ENCODE peak calls at places on chromosomes 3 and 15, in four cellular contexts. O is GM12878, T is HepG2, P is SK-N-SH. F is an unnamed sample.

GRCh38 chr3:12253521-12253920 is 35.3 kb upstream of the PPARG start:
- DNase-seq in O (no peak), T (no peak), P (no peak), F (no peak)

GRCh38 chr3:155956508-155957411 is 86.3 kb downstream of the GMPS start:
- DNase-seq in O (no peak), T (no peak), P (no peak), F (no peak)

GRCh38 chr3:107676469-107677309 is 153.9 kb downstream of the BBX start:
- DNase-seq in O (no peak), T (peak; percentile 31), P (peak; percentile 29), F (no peak)

GRCh38 chr3:173617490-173617889 is 219.9 kb downstream of the NLGN1 start:
- DNase-seq in T (no peak), P (peak; percentile 4), O (no peak), F (no peak)

GRCh38 chr3:122947086-122947611 is 80.4 kb downstream of the SEMA5B start:
- DNase-seq in T (no peak), O (no peak), P (no peak), F (no peak)

GRCh38 chr3:14452676-14453367 is 50.4 kb downstream of the SLC6A6 start:
- DNase-seq in T (no peak), O (no peak), P (no peak), F (no peak)

GRCh38 chr3:156553705-156554356 is 1.1 kb downstream of the SSR3 start:
- DNase-seq in P (peak; percentile 13), O (no peak), T (peak; percentile 60), F (no peak)

GRCh38 chr15:99451484-99451883 is 114.3 kb upstream of the MEF2A start:
- DNase-seq in P (no peak), T (no peak), O (no peak), F (no peak)

GRCh38 chr3:10108091-10108490 is at the start of gene FANCD2OS:
- DNase-seq in O (no peak), P (no peak), T (no peak), F (no peak)

GRCh38 chr3:46626039-46626438 is 13.7 kb downstream of the FAM240A start:
- DNase-seq in O (no peak), T (no peak), P (no peak), F (no peak)
- TF ChIP-seq ZBTB33 in O (no peak), T (no peak), P (no peak), F (no peak)

DNA sequence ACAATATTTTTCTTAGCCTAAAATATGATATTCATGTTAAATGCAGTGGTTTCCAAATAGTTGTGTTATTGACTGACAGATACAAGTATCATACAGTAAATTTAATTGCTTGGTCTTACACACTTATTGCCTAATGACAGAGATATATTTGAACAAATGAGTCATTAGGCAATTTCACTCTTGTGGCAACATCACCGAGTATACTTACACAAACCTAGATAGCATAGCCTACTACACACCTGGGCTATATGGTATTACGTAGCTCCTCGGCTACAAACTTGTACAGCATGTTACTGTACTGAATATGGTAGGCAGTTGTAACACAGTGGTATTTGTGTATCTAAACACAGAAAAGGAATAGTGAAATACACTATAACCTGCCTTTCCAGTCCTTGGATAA is 50.3 kb downstream of the SERPINI1 start:
- DNase-seq in P (no peak), O (no peak), T (no peak), F (no peak)
- TF ChIP-seq ZBTB33 in P (no peak), O (no peak), T (no peak), F (no peak)

GRCh38 chr3:98182196-98182595 is 15.7 kb downstream of the OR5H15 start:
- DNase-seq in O (no peak), P (no peak), T (no peak), F (no peak)

GRCh38 chr3:98180311-98180710 is 13.8 kb downstream of the OR5H15 start:
- DNase-seq in T (no peak), P (no peak), O (no peak), F (no peak)

GRCh38 chr3:98188553-98188952 is 22.1 kb downstream of the OR5H15 start:
- DNase-seq in O (peak; percentile 53), T (peak; percentile 16), P (peak; percentile 0), F (peak; percentile 1)

GRCh38 chr3:98185180-98185579 is 18.7 kb downstream of the OR5H15 start:
- DNase-seq in O (no peak), P (no peak), T (no peak), F (peak; percentile 0)
- TF ChIP-seq ZBTB33 in O (no peak), P (no peak), T (no peak), F (no peak)

DNA sequence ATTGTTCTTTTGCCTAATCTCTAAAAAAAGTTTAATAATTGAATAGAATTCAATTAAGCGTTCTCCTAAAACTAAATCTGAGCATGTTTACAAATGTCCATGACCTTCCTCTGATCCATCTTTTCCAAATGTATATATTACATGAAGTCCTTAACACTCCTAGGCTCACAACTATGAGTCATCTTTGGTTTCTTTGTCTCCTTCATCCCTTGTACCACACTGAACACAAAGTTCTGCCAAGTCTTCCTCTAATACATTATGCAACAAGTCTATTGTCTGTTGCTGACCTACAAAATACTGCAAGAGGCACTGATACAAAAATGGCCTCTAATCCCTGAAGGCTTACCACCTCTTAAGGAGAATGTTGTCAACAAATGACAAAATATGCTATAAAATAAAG is 550.2 kb downstream of the PYDC2 start:
- DNase-seq in O (no peak), P (no peak), T (no peak), F (no peak)
- TF ChIP-seq ZBTB33 in O (no peak), P (no peak), T (no peak), F (no peak)

DNA sequence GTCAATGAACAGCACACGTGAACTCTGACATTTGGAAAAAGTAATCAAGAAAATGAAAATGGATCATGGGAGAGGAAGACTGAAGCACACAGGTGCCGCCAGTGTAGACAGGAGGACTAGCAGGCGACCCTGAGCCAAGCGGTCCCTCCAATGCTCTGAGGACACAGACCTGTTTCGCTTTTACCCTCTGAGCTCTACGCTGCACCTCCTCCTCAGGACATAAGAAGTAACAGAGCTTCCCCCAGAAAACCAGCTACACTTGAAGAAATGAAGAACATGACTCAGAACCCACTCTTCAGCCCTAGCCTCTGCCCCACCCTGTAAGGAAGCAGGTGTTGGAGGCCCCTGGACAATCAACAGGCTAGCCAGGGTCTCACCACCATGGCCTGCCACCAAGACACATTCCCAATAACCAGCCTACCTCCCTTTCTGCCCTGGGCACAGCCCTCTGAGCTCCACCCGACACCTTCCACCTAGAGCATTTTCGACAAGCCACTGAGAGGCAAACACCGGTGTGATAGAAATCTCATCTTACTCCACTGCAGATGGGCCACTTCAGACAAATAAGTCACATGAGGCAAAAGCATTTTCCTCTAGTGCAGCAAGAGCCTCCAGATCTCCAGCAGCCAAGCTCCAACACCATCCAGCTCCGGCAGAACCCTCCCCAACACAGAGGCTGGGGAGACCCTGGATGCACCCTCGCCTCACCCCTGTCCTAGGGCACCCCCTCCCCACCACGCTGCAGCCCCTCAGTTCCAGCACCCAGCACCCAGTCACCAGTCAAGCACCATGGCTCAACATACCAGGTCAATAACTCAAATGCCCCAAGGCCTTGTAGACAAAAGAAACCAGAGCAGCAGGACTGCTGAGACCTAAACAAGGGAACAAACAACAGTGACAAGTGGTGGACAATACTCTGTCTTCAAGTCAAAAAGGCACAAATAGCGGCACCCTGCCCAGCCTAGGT is 11.4 kb downstream of the FAM174B start:
- DNase-seq in T (no peak), O (no peak), P (no peak), F (no peak)
- TF ChIP-seq ZBTB33 in T (no peak), O (no peak), P (no peak), F (no peak)

DNA sequence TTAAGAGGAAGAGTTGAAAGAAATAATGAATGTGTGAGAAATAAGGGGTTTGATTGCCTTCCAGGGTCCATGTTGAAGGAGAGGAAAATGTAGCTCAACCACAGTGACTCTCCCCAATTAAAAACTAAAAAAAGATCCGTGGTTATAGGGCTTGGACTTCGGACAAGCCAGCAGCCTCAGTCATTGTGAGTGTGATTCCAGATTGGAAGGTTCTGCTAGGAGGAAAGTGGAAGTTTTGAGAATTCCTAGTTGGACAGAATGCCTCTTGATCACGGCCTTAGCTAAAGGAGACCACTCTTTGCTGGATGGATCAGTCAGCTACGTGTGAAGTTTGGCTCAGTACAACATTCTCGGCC is 27.3 kb downstream of the FLNB start:
- DNase-seq in T (no peak), O (no peak), P (no peak), F (no peak)
- TF ChIP-seq ZBTB33 in T (no peak), O (no peak), P (no peak), F (no peak)

DNA sequence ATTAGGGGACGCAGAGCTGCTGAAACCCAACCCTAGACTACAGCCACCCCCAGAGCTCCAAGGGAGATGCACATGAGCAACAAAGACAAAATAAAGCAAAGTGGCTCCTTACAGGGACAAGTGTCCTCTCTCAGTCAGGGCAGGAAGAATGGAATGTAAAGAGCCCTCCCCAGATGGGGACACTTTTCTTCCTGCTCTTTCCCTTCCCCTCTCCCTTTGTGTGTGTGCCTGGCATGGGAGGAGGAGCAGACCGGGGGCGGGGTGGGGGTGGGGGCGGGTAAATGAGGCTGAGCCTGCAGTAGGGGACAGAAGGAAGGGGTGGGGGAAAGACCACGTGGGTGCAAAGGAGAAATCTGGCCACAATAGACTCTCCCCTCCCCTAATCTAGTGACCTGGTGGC is 37.4 kb downstream of the ACAA1 start:
- DNase-seq in P (no peak), O (no peak), T (no peak), F (no peak)
- TF ChIP-seq ZBTB33 in P (no peak), O (no peak), T (no peak), F (no peak)

F was measured in K562.